ENCODE peak calls at places on chromosome 3, in six cellular contexts. K is naive thymus-derived CD8-positive, alpha-beta T cell; Z is GM23248; B is omental fat pad; M is dorsolateral prefrontal cortex; G is stimulated activated CD4-positive, alpha-beta T cell treated with anti-CD3 and anti-CD28 coated beads, Interleukin-1b, Interleukin-23, amount 100 ng/mL, for 4 hours. H is an unnamed sample.
A peak's percentile ranks its signal among the peaks of the same experiment; 100 is the strongest.

GRCh38 chr3:72129384-72130094 is 344.6 kb upstream of the PROK2 start:
- DNase-seq in K (no peak), Z (no peak), G (no peak), M (no peak), B (no peak), H (no peak)

GRCh38 chr3:143750856-143751255 is 97.4 kb downstream of the SLC9A9 start:
- DNase-seq in Z (no peak), K (no peak), B (no peak), G (no peak), M (no peak), H (no peak)

GRCh38 chr3:137765310-137766033 is 1.4 kb downstream of the SOX14 start:
- DNase-seq in M (no peak), Z (no peak), G (no peak), B (no peak), K (no peak), H (no peak)

GRCh38 chr3:49158108-49158709 is 7.9 kb downstream of the CCDC71 start:
- DNase-seq in M (no peak), B (no peak), G (peak; percentile 42), K (peak; percentile 61), Z (peak; percentile 25), H (no peak)

GRCh38 chr3:115912372-115912771 is 289.1 kb downstream of the GAP43 start:
- DNase-seq in B (no peak), M (no peak), K (no peak), G (no peak), Z (peak; percentile 31), H (no peak)

GRCh38 chr3:197443506-197443905 is 112.3 kb downstream of the BDH1 start:
- DNase-seq in Z (no peak), K (no peak), G (no peak), M (no peak), B (no peak), H (no peak)

GRCh38 chr3:67635806-67636205 is 18.6 kb downstream of the SUCLG2 start:
- DNase-seq in Z (peak; percentile 40), K (no peak), M (no peak), G (no peak), B (no peak), H (no peak)

GRCh38 chr3:151393961-151394360 is 9.4 kb upstream of the P2RY12 start:
- DNase-seq in Z (no peak), M (no peak), G (no peak), B (no peak), K (no peak), H (no peak)

GRCh38 chr3:113532698-113533533 is 561 bp downstream of the SIDT1 start:
- DNase-seq in M (peak; percentile 63), K (peak; percentile 45), B (no peak), Z (peak; percentile 38), G (peak; percentile 23), H (no peak)

GRCh38 chr3:45205126-45205525 is 21.0 kb downstream of the TMEM158 start:
- DNase-seq in Z (peak; percentile 23), G (no peak), M (no peak), K (no peak), B (no peak), H (no peak)

GRCh38 chr3:126107960-126108688 is 24.2 kb upstream of the SLC41A3 start:
- DNase-seq in B (no peak), Z (peak; percentile 37), G (no peak), M (no peak), K (peak; percentile 7), H (peak; percentile 48)

GRCh38 chr3:159763466-159764210 is 225.0 kb upstream of the IL12A start:
- DNase-seq in G (no peak), B (peak; percentile 55), K (no peak), M (peak; percentile 72), Z (peak; percentile 94), H (no peak)

GRCh38 chr3:9069971-9070370 is 106.7 kb upstream of the RAD18 start:
- DNase-seq in M (no peak), Z (no peak), G (no peak), K (no peak), B (no peak), H (no peak)

GRCh38 chr3:172126741-172127140 is 87.4 kb downstream of the FNDC3B start:
- DNase-seq in Z (peak; percentile 53), B (no peak), G (no peak), K (no peak), M (no peak), H (no peak)

GRCh38 chr3:55190296-55190695 is 262.4 kb upstream of the LRTM1 start:
- DNase-seq in Z (peak; percentile 89), G (no peak), M (no peak), K (no peak), B (no peak), H (no peak)

GRCh38 chr3:128016502-128016901 is 35.7 kb upstream of the SEC61A1 start:
- DNase-seq in Z (no peak), G (no peak), K (no peak), B (no peak), M (no peak), H (no peak)

GRCh38 chr3:16884084-16884747 is 539 bp upstream of the PLCL2 start:
- DNase-seq in K (peak; percentile 70), Z (peak; percentile 51), G (peak; percentile 73), M (peak; percentile 53), B (no peak), H (peak; percentile 74)

GRCh38 chr3:158821847-158822246 is 20.0 kb downstream of the MFSD1 start:
- DNase-seq in M (no peak), G (no peak), B (no peak), K (no peak), Z (no peak), H (no peak)

GRCh38 chr3:193852901-193853300 is 259.9 kb downstream of the OPA1 start:
- DNase-seq in K (no peak), B (no peak), Z (no peak), G (no peak), M (no peak), H (no peak)

GRCh38 chr3:64575211-64575844 is 112.5 kb downstream of the ADAMTS9 start:
- DNase-seq in K (no peak), Z (peak; percentile 50), M (no peak), B (no peak), G (no peak), H (no peak)

GRCh38 chr3:76065975-76066374 is 280.6 kb upstream of the ZNF717 start:
- DNase-seq in K (no peak), B (no peak), G (no peak), M (no peak), Z (peak; percentile 41), H (no peak)

GRCh38 chr3:135169651-135170050 is 374.6 kb downstream of the EPHB1 start:
- DNase-seq in K (no peak), B (no peak), G (no peak), M (no peak), Z (no peak), H (no peak)

GRCh38 chr3:117887896-117888295 is 1146.8 kb downstream of the IGSF11 start:
- DNase-seq in K (no peak), G (no peak), B (no peak), Z (peak; percentile 35), M (no peak), H (no peak)

GRCh38 chr3:190865419-190865818 is 2.9 kb upstream of the GMNC start:
- DNase-seq in B (no peak), M (no peak), K (no peak), Z (no peak), G (no peak), H (no peak)

GRCh38 chr3:189502676-189503257 is 128.4 kb upstream of the TP63 start:
- DNase-seq in K (no peak), B (no peak), G (no peak), M (no peak), Z (no peak), H (no peak)

GRCh38 chr3:36312351-36312750 is 68.0 kb upstream of the STAC start:
- DNase-seq in Z (no peak), M (peak; percentile 3), B (no peak), G (no peak), K (no peak), H (no peak)

GRCh38 chr3:38458796-38459498 is 5.3 kb downstream of the ACVR2B start:
- DNase-seq in G (no peak), B (no peak), K (no peak), M (peak; percentile 50), Z (no peak), H (no peak)

GRCh38 chr3:24237971-24238767 is 256.5 kb downstream of the THRB start:
- DNase-seq in Z (peak; percentile 92), K (peak; percentile 22), B (no peak), M (peak; percentile 25), G (no peak), H (no peak)

GRCh38 chr3:184944221-184944620 is 132.3 kb downstream of the VPS8 start:
- DNase-seq in G (no peak), M (no peak), Z (no peak), K (no peak), B (no peak), H (no peak)

GRCh38 chr3:158845748-158846350 is 44.0 kb downstream of the MFSD1 start:
- DNase-seq in G (peak; percentile 1), Z (peak; percentile 41), B (no peak), M (peak; percentile 9), K (peak; percentile 29), H (no peak)

GRCh38 chr3:173939319-173939718 is 541.8 kb downstream of the NLGN1 start:
- DNase-seq in K (no peak), G (no peak), Z (no peak), B (no peak), M (no peak), H (no peak)

GRCh38 chr3:8069981-8070380 is 431.6 kb upstream of the LMCD1 start:
- DNase-seq in B (no peak), Z (no peak), G (no peak), M (no peak), K (no peak), H (no peak)

GRCh38 chr3:47628426-47628825 is 49.8 kb upstream of the CSPG5 start:
- DNase-seq in B (no peak), Z (no peak), M (no peak), G (no peak), K (no peak), H (no peak)

GRCh38 chr3:149547413-149547812 is 72.9 kb downstream of the TM4SF4 start:
- DNase-seq in Z (peak; percentile 75), B (no peak), K (no peak), G (no peak), M (no peak), H (peak; percentile 82)

GRCh38 chr3:129663045-129663446 is 56.6 kb upstream of the PLXND1 start:
- DNase-seq in Z (peak; percentile 47), B (no peak), M (no peak), G (no peak), K (no peak), H (no peak)

GRCh38 chr3:46065751-46066256 is 38.5 kb upstream of the XCR1 start:
- DNase-seq in B (no peak), K (no peak), Z (no peak), M (no peak), G (no peak), H (no peak)

GRCh38 chr3:114527036-114527644 is 233.3 kb downstream of the TIGIT start:
- DNase-seq in G (no peak), B (no peak), K (no peak), Z (peak; percentile 53), M (no peak), H (no peak)

GRCh38 chr3:42229942-42230688 is 35.9 kb downstream of the CCK start:
- DNase-seq in B (no peak), Z (peak; percentile 82), K (no peak), G (no peak), M (no peak), H (no peak)

GRCh38 chr3:126355777-126356372 is 1.3 kb downstream of the KLF15 start:
- DNase-seq in K (no peak), G (no peak), M (peak; percentile 74), B (peak; percentile 67), Z (peak; percentile 70), H (peak; percentile 99)

H was measured in suprapubic skin.